ENCODE peak calls at places on chromosomes 6 and 20, in six cellular contexts. S is bronchial epithelial cell, Y is breast epithelium, W is skeletal muscle cell, O is SJSA1, V is cardiac fibroblast. A is an unnamed sample.

GRCh38 chr20:34643919-34644318 is 33.0 kb downstream of the PIGU start:
- DNase-seq in S (peak; percentile 13), Y (no peak), W (peak; percentile 68), O (no peak), V (peak; percentile 88), A (no peak)

GRCh38 chr20:50354690-50355592 is 155.2 kb upstream of the PTPN1 start:
- DNase-seq in S (no peak), Y (no peak), W (no peak), O (no peak), V (no peak), A (no peak)

GRCh38 chr20:32563311-32564272 is 21.5 kb downstream of the NOL4L start:
- DNase-seq in S (no peak), Y (no peak), W (no peak), O (no peak), V (no peak), A (no peak)

GRCh38 chr20:50415516-50416268 is 94.5 kb upstream of the PTPN1 start:
- DNase-seq in S (no peak), Y (peak; percentile 99), W (peak; percentile 97), O (peak; percentile 89), V (peak; percentile 98), A (peak; percentile 100)

GRCh38 chr6:235763-236360 is 56.4 kb upstream of the DUSP22 start:
- DNase-seq in S (no peak), Y (no peak), W (peak; percentile 42), O (no peak), V (peak; percentile 39), A (no peak)

GRCh38 chr6:167551634-167552630 is 227.0 kb downstream of the TTLL2 start:
- DNase-seq in S (no peak), Y (no peak), W (no peak), O (no peak), V (no peak), A (no peak)

GRCh38 chr6:20211941-20212391 is 303 bp downstream of the MBOAT1 start:
- DNase-seq in S (peak; percentile 36), Y (no peak), W (no peak), O (no peak), V (peak; percentile 51), A (no peak)

GRCh38 chr6:26129656-26130055 is 42.4 kb downstream of the HFE start:
- DNase-seq in S (no peak), Y (no peak), W (no peak), O (no peak), V (no peak), A (no peak)

GRCh38 chr6:101444717-101445116 is 51.2 kb downstream of the GRIK2 start:
- DNase-seq in S (no peak), Y (no peak), W (no peak), O (no peak), V (no peak), A (no peak)

GRCh38 chr6:135496805-135497411 is 632 bp downstream of the AHI1 start:
- DNase-seq in S (peak; percentile 10), Y (no peak), W (no peak), O (no peak), V (peak; percentile 10), A (no peak)

GRCh38 chr6:167824591-167825041 is 2.1 kb upstream of the AFDN start:
- DNase-seq in S (no peak), Y (no peak), W (no peak), O (no peak), V (peak; percentile 40), A (no peak)

GRCh38 chr6:129646617-129647016 is 63.4 kb downstream of the ARHGAP18 start:
- DNase-seq in S (no peak), Y (no peak), W (no peak), O (no peak), V (peak; percentile 45), A (no peak)

GRCh38 chr6:81233990-81234389 is 518.5 kb downstream of the TENT5A start:
- DNase-seq in S (no peak), Y (no peak), W (no peak), O (no peak), V (no peak), A (no peak)

GRCh38 chr6:78561015-78561414 is 306.3 kb upstream of the IRAK1BP1 start:
- DNase-seq in S (peak; percentile 8), Y (no peak), W (no peak), O (no peak), V (peak; percentile 11), A (no peak)

GRCh38 chr6:144447487-144447886 is 162.4 kb downstream of the UTRN start:
- DNase-seq in S (peak; percentile 73), Y (no peak), W (no peak), O (no peak), V (peak; percentile 58), A (no peak)

GRCh38 chr20:51696304-51697118 is 71.7 kb downstream of the ATP9A start:
- DNase-seq in S (peak; percentile 37), Y (no peak), W (no peak), O (no peak), V (peak; percentile 20), A (no peak)

DNA sequence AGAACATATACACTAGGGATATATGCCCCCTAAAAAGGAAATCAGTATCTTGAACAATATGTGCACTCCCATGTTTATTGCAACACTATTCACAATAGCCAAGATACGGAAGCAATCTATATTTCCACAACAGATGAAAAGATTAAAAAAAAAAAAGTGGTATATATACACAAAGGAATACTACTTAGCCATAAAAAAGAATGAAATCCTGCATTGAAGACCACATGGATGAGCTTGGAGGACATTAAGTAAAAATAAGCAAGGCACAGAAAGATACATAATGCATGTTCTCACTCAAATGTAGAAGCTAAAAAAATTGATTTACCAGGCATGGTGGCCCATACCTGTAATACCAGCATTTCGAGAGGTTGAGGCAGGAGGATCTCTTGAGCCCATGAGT is 4.6 kb downstream of the GOPC start:
- DNase-seq in S (no peak), Y (no peak), W (no peak), O (no peak), V (no peak), A (no peak)
- H3K4me3 ChIP-seq in S (no peak overlapping the region), Y (no peak overlapping the region), W (no peak overlapping the region), O (no peak overlapping the region), V (no peak overlapping the region), A (no peak overlapping the region)

GRCh38 chr6:16184129-16184528 is 54.3 kb upstream of the GMPR start:
- DNase-seq in S (peak; percentile 57), Y (no peak), W (no peak), O (no peak), V (peak; percentile 51), A (peak; percentile 60)
- H3K4me3 ChIP-seq in S (no peak overlapping the region), Y (no peak overlapping the region), W (no peak overlapping the region), O (no peak overlapping the region), V (no peak overlapping the region), A (no peak overlapping the region)

GRCh38 chr6:98828991-98829411 is 5.4 kb upstream of the POU3F2 start:
- DNase-seq in S (no peak), Y (no peak), W (no peak), O (no peak), V (no peak), A (no peak)
- H3K4me3 ChIP-seq in S (no peak overlapping the region), Y (no peak overlapping the region), W (no peak overlapping the region), O (no peak overlapping the region), V (no peak overlapping the region), A (no peak overlapping the region)

GRCh38 chr20:3406481-3407425 is 716 bp downstream of the DNAAF9 start:
- DNase-seq in S (peak; percentile 30), Y (peak; percentile 56), W (peak; percentile 64), O (peak; percentile 62), V (peak; percentile 79), A (peak; percentile 75)
- H3K4me3 ChIP-seq in S (peak overlapping the region; percentile 57), Y (peak overlapping the region; percentile 93), W (peak overlapping the region; percentile 92), O (peak overlapping the region; percentile 95), V (peak overlapping the region; percentile 78), A (peak overlapping the region; percentile 75)

DNA sequence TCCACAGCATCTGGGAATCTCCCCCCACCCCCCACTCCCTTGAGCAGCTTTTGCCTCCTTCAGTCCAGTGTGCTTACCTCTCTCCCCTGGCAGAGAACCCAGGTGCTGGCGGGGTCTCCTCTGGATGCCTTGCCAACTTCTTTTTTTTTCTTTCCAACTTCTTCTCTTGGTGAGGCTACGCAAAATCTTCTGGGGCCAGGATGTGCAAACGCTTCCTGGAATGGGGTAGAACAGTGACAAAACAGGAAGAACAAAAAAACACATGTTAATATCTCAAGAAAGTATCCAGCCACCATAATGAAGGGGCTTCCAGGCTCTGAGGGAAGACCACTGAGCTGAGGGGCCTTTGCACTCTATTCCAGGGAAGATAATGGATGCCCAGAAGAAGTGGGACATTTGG is 53.9 kb upstream of the DDR1 start:
- DNase-seq in S (no peak), Y (no peak), W (no peak), O (no peak), V (no peak), A (no peak)
- H3K4me3 ChIP-seq in S (no peak overlapping the region), Y (peak overlapping the region; percentile 8), W (no peak overlapping the region), O (no peak overlapping the region), V (no peak overlapping the region), A (no peak overlapping the region)

GRCh38 chr6:139291813-139292619 is at the start of gene TXLNB:
- DNase-seq in S (peak; percentile 61), Y (peak; percentile 57), W (peak; percentile 83), O (peak; percentile 44), V (peak; percentile 85), A (peak; percentile 94)
- H3K4me3 ChIP-seq in S (no peak within 1 kb of the TSS), Y (peak within 1 kb of the TSS; percentile 17), W (peak within 1 kb of the TSS; percentile 36), O (no peak within 1 kb of the TSS), V (no peak within 1 kb of the TSS), A (peak within 1 kb of the TSS; percentile 68)

DNA sequence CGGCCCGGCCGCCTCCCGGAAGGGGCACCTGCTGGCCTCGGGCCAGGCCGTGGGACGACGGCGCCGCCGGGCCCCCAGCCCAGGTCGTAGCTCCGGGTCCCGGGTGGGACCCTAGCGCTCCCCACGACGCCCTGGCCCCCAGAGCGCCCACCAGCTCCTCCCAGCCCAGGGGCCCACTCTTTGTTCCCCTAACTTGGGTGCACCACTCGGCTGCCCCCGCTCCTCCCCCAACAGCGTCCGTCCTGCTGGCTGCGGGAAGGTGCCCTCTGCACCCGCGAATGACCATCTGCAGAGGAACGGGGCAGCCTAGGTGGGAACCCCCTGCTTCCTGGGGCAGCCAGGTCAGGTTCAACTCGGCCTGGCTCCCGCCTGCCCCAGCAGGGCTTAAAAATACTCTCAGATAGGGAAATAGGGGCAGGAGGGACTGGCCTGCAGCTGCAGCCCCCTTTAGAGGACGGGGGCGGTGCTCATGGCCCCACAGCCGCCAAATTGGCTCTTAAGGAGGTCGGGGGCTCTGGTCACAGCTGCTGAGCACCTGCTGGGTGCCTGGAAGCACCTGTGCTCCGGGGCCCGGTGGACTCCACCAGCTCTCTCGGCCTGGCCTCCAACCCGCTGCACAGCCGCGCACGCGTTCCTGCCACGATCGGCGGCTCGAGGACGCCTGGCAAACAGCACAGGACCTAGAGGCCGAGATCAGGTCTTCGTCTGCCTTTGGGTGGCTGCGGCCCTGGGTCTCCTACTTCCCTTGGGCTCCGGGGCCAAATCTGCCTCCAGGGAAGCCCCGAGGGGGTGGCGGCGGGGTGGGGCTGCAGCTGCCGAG is 581 bp upstream of the LAMA5 start:
- DNase-seq in S (no peak), Y (no peak), W (no peak), O (no peak), V (no peak), A (peak; percentile 59)
- H3K4me3 ChIP-seq in S (peak overlapping the region; percentile 90), Y (peak overlapping the region; percentile 86), W (peak overlapping the region; percentile 37), O (no peak overlapping the region), V (peak overlapping the region; percentile 17), A (peak overlapping the region; percentile 75)

GRCh38 chr6:106099235-106099537 is 13.1 kb downstream of the PRDM1 start:
- DNase-seq in S (no peak), Y (no peak), W (no peak), O (no peak), V (no peak), A (no peak)
- H3K4me3 ChIP-seq in S (peak overlapping the region; percentile 43), Y (peak overlapping the region; percentile 36), W (peak overlapping the region; percentile 14), O (peak overlapping the region; percentile 36), V (peak overlapping the region; percentile 2), A (peak overlapping the region; percentile 60)

A was measured in psoas muscle.